ENCODE peak calls at places on chromosomes 4 and X, in nine cellular contexts. T is tibial nerve, V is SK-N-SH, E is ovary, B is stomach, Z is K562, M is GM12878, H is upper lobe of left lung, Y is transverse colon. I is an unnamed sample.

GRCh38 chr4:38150021-38150671 is 189.9 kb downstream of the PTTG2 start:
- DNase-seq in T (no peak), V (no peak), E (no peak), B (no peak), Z (no peak), M (no peak), H (no peak), Y (no peak), I (no peak)

GRCh38 chrX:1521459-1521956 is 15.5 kb downstream of the P2RY8 start:
- DNase-seq in T (no peak), V (no peak), E (no peak), B (no peak), Z (no peak), M (peak), H (no peak), Y (peak), I (no peak)

GRCh38 chrX:51461053-51462050 is 35.0 kb downstream of the NUDT11 start:
- DNase-seq in T (no peak), V (peak), E (no peak), B (no peak), Z (peak), M (no peak), H (no peak), Y (no peak), I (no peak)

GRCh38 chr4:152729466-152729865 is 49.7 kb upstream of the TMEM154 start:
- DNase-seq in T (no peak), V (no peak), E (no peak), B (no peak), Z (no peak), M (no peak), H (no peak), Y (no peak), I (no peak)

GRCh38 chrX:17377795-17378194 is 2.8 kb downstream of the NHS start:
- DNase-seq in T (no peak), V (no peak), E (no peak), B (no peak), Z (no peak), M (no peak), H (no peak), Y (no peak), I (no peak)

GRCh38 chrX:33908074-33908473 is 224.0 kb downstream of the FAM47A start:
- DNase-seq in T (no peak), V (no peak), E (no peak), B (no peak), Z (no peak), M (no peak), H (no peak), Y (no peak), I (no peak)

GRCh38 chr4:86959588-86960500 is 25.0 kb downstream of the AFF1 start:
- DNase-seq in T (no peak), V (no peak), E (no peak), B (no peak), Z (no peak), M (no peak), H (no peak), Y (no peak), I (no peak)

GRCh38 chrX:103681443-103681842 is 5.1 kb downstream of the MORF4L2 start:
- DNase-seq in T (no peak), V (no peak), E (no peak), B (no peak), Z (no peak), M (no peak), H (no peak), Y (no peak), I (no peak)

GRCh38 chrX:75303795-75304194 is 29.9 kb downstream of the UPRT start:
- DNase-seq in T (no peak), V (no peak), E (no peak), B (no peak), Z (no peak), M (no peak), H (no peak), Y (no peak), I (no peak)

GRCh38 chr4:67892253-67892652 is 8.5 kb upstream of the TMPRSS11D start:
- DNase-seq in T (no peak), V (no peak), E (no peak), B (no peak), Z (no peak), M (no peak), H (no peak), Y (no peak), I (no peak)

GRCh38 chr4:142567620-142568451 is 278.3 kb downstream of the INPP4B start:
- DNase-seq in T (no peak), V (no peak), E (no peak), B (peak), Z (no peak), M (peak), H (no peak), Y (peak), I (no peak)

GRCh38 chr4:25844957-25845712 is 17.7 kb downstream of the SEL1L3 start:
- DNase-seq in T (no peak), V (no peak), E (no peak), B (no peak), Z (no peak), M (no peak), H (no peak), Y (no peak), I (no peak)

GRCh38 chrX:38052096-38052495 is 45.7 kb downstream of the SYTL5 start:
- DNase-seq in T (no peak), V (no peak), E (no peak), B (no peak), Z (no peak), M (no peak), H (no peak), Y (no peak), I (no peak)

GRCh38 chr4:162010362-162010761 is 153.4 kb downstream of the FSTL5 start:
- DNase-seq in T (no peak), V (no peak), E (no peak), B (no peak), Z (no peak), M (no peak), H (no peak), Y (no peak), I (no peak)

GRCh38 chrX:51891821-51892551 is 1.4 kb upstream of the MAGED1 start:
- DNase-seq in T (peak), V (peak), E (no peak), B (no peak), Z (no peak), M (no peak), H (no peak), Y (no peak), I (no peak)

GRCh38 chr4:95761441-95761840 is 78.5 kb upstream of the PDHA2 start:
- DNase-seq in T (no peak), V (no peak), E (no peak), B (no peak), Z (no peak), M (no peak), H (no peak), Y (no peak), I (no peak)

GRCh38 chr4:122663814-122664610 is 43.1 kb upstream of the IL21 start:
- DNase-seq in T (no peak), V (no peak), E (no peak), B (no peak), Z (no peak), M (no peak), H (no peak), Y (no peak), I (no peak)

GRCh38 chrX:154750301-154751120 is at the start of gene GAB3:
- DNase-seq in T (no peak), V (peak), E (peak), B (peak), Z (peak), M (no peak), H (peak), Y (peak), I (no peak)

GRCh38 chrX:109742722-109743121 is 9.7 kb upstream of the ACSL4 start:
- DNase-seq in T (no peak), V (no peak), E (no peak), B (no peak), Z (no peak), M (no peak), H (no peak), Y (no peak), I (no peak)

GRCh38 chrX:45714864-45715263 is 514.2 kb upstream of the DIPK2B start:
- DNase-seq in T (no peak), V (no peak), E (no peak), B (no peak), Z (no peak), M (peak), H (no peak), Y (peak), I (no peak)

GRCh38 chrX:24026403-24026801 is 584 bp downstream of the KLHL15 start:
- DNase-seq in T (no peak), V (peak), E (no peak), B (no peak), Z (no peak), M (no peak), H (no peak), Y (no peak), I (no peak)

GRCh38 chr4:150211016-150211415 is 132.8 kb downstream of the DCLK2 start:
- DNase-seq in T (no peak), V (no peak), E (no peak), B (peak), Z (no peak), M (no peak), H (no peak), Y (no peak), I (no peak)

GRCh38 chrX:42996861-42997260 is 218.9 kb upstream of the PPP1R2C start:
- DNase-seq in T (no peak), V (no peak), E (no peak), B (no peak), Z (no peak), M (no peak), H (no peak), Y (no peak), I (no peak)

GRCh38 chrX:119502727-119503483 is 34.7 kb downstream of the SLC25A5 start:
- DNase-seq in T (no peak), V (no peak), E (no peak), B (peak), Z (no peak), M (no peak), H (no peak), Y (peak), I (no peak)

GRCh38 chr4:61527886-61528285 is 327.8 kb downstream of the ADGRL3 start:
- DNase-seq in T (no peak), V (no peak), E (no peak), B (no peak), Z (no peak), M (no peak), H (no peak), Y (no peak), I (no peak)

GRCh38 chrX:39821011-39821708 is 276.6 kb downstream of the BCOR start:
- DNase-seq in T (peak), V (peak), E (peak), B (no peak), Z (no peak), M (no peak), H (peak), Y (no peak), I (no peak)

GRCh38 chr4:150244600-150244999 is 166.4 kb downstream of the DCLK2 start:
- DNase-seq in T (no peak), V (no peak), E (no peak), B (no peak), Z (no peak), M (no peak), H (no peak), Y (no peak), I (no peak)

GRCh38 chr4:59570850-59571476 is 1629.2 kb upstream of the ADGRL3 start:
- DNase-seq in T (no peak), V (no peak), E (no peak), B (no peak), Z (no peak), M (peak), H (no peak), Y (no peak), I (no peak)

GRCh38 chr4:25792200-25792791 is 70.5 kb downstream of the SEL1L3 start:
- DNase-seq in T (no peak), V (peak), E (no peak), B (peak), Z (peak), M (no peak), H (no peak), Y (peak), I (no peak)

GRCh38 chrX:77962068-77962902 is 7.2 kb downstream of the PGAM4 start:
- DNase-seq in T (no peak), V (no peak), E (no peak), B (no peak), Z (no peak), M (no peak), H (no peak), Y (no peak), I (no peak)

GRCh38 chr4:95402299-95402698 is 146.5 kb downstream of the UNC5C start:
- DNase-seq in T (no peak), V (no peak), E (no peak), B (no peak), Z (no peak), M (no peak), H (no peak), Y (no peak), I (no peak)

GRCh38 chrX:149021164-149021563 is 483.9 kb downstream of the IDS start:
- DNase-seq in T (no peak), V (no peak), E (no peak), B (no peak), Z (no peak), M (no peak), H (no peak), Y (no peak), I (no peak)

GRCh38 chr4:150573534-150573933 is 8.4 kb upstream of the MAB21L2 start:
- DNase-seq in T (no peak), V (no peak), E (no peak), B (no peak), Z (no peak), M (no peak), H (no peak), Y (no peak), I (no peak)

GRCh38 chr4:64105903-64106302 is 303.3 kb downstream of the TECRL start:
- DNase-seq in T (no peak), V (no peak), E (no peak), B (no peak), Z (no peak), M (no peak), H (no peak), Y (no peak), I (no peak)

GRCh38 chr4:8542776-8543525 is 37.2 kb upstream of the GPR78 start:
- DNase-seq in T (no peak), V (no peak), E (no peak), B (no peak), Z (no peak), M (no peak), H (no peak), Y (no peak), I (no peak)

DNA sequence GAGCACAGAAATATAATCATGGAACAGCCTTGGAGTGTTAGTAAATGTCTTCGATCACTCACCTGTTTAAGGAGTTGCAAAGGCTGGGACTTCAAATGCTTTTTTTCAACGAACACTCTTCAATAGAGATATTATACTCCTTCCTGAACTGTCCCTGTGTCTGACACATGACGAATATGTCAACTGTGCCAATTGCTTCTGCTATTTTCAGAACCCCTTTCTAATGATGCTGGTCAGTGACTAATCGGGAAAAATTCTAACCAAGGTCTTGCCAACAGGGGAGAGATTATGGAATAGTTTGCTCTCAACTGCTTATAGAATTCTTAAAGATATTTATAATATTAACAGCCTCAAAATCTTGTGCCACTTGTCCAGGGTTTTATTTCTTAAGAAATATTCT is 8.5 kb upstream of the KLHL34 start:
- DNase-seq in T (no peak), V (no peak), E (no peak), B (no peak), Z (no peak), M (no peak), H (no peak), Y (no peak), I (no peak)
- TF ChIP-seq EP300 in T (no peak), V (no peak), E (no peak), B (no peak), Z (no peak), M (no peak), H (no peak), Y (no peak), I (no peak)

GRCh38 chrX:65196758-65197371 is 220.6 kb upstream of the ZC4H2 start:
- DNase-seq in T (peak), V (no peak), E (no peak), B (peak), Z (no peak), M (no peak), H (peak), Y (peak), I (no peak)
- TF ChIP-seq EP300 in T (no peak), V (no peak), E (no peak), B (no peak), Z (no peak), M (no peak), H (no peak), Y (no peak), I (no peak)

DNA sequence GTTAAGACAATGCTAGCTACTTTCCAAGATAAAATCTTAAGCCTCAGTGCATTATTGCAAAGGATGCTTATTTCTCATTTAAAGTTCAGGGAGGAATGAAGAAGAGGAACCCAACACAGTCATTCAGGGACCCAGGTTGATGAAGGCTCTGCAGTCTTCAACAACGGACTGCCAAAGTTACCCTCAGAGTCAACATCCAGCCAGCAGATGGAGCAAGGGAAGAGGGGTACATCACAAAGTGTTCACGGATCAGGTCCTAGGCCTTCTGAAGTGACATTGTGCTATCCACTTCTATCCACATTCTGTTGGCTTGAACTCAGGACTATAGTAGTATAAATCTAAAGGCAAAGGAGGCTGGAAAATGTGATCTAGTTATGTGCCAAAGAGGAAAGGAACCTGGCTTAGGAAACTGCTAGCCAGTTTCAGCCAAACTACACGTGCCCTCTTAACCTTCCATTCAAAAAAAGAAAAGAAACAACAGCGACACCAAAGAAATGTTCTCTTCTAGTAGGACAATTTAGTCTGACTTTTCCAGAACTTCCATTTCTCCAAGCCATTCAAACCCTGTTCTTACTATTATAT is 28.8 kb downstream of the NKX6-1 start:
- DNase-seq in T (no peak), V (no peak), E (no peak), B (no peak), Z (no peak), M (no peak), H (no peak), Y (no peak), I (no peak)
- TF ChIP-seq EP300 in T (no peak), V (no peak), E (no peak), B (no peak), Z (no peak), M (no peak), H (no peak), Y (no peak), I (no peak)

GRCh38 chr4:15719506-15719905 is 16.6 kb downstream of the BST1 start:
- DNase-seq in T (no peak), V (no peak), E (no peak), B (no peak), Z (no peak), M (no peak), H (no peak), Y (no peak), I (no peak)

GRCh38 chr4:15717126-15717525 is 14.3 kb downstream of the BST1 start:
- DNase-seq in T (no peak), V (no peak), E (no peak), B (no peak), Z (no peak), M (no peak), H (no peak), Y (no peak), I (no peak)

GRCh38 chr4:15718465-15718864 is 15.6 kb downstream of the BST1 start:
- DNase-seq in T (no peak), V (no peak), E (no peak), B (no peak), Z (no peak), M (no peak), H (peak), Y (no peak), I (no peak)

GRCh38 chr4:15718959-15719358 is 16.1 kb downstream of the BST1 start:
- DNase-seq in T (no peak), V (no peak), E (no peak), B (no peak), Z (no peak), M (no peak), H (no peak), Y (no peak), I (no peak)

DNA sequence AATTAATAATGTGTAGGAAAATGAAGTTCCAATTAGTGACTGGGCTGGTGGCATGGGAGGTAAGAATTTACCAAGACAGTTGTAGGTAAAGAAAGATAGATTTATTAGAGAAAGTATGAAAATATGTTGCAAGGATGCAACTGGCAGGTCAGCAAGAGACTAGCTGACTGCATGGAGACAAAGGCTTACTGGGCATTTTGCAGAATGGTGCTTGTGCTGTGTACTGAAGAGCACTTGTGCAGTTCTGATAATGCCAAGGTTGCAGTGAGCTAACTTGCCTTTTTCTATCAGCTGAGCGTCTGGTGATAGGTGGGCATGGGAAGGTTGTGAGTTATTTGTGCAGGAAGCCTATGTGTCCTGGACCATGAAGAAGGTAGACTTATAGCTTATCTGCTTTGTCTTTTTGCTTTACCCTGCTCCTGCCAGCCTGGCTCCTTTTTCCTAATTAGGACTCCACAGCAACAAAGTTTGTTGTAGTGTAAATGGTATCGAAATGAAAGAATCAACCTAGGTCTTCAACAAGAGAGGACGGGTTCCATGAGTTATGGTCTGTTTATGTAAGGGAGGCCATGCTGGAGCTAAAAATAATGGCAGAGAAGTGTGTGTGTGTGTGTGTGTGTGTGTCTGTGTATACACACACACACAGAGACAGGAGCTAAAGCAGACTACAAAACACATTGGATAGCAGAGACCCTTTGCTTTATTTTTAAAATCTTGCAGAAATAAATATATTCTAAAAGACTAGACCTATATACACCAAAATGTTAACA is 15.0 kb downstream of the BST1 start:
- DNase-seq in T (no peak), V (no peak), E (no peak), B (no peak), Z (no peak), M (no peak), H (no peak), Y (no peak), I (no peak)
- TF ChIP-seq EP300 in T (no peak), V (no peak), E (no peak), B (no peak), Z (no peak), M (no peak), H (no peak), Y (no peak), I (no peak)

DNA sequence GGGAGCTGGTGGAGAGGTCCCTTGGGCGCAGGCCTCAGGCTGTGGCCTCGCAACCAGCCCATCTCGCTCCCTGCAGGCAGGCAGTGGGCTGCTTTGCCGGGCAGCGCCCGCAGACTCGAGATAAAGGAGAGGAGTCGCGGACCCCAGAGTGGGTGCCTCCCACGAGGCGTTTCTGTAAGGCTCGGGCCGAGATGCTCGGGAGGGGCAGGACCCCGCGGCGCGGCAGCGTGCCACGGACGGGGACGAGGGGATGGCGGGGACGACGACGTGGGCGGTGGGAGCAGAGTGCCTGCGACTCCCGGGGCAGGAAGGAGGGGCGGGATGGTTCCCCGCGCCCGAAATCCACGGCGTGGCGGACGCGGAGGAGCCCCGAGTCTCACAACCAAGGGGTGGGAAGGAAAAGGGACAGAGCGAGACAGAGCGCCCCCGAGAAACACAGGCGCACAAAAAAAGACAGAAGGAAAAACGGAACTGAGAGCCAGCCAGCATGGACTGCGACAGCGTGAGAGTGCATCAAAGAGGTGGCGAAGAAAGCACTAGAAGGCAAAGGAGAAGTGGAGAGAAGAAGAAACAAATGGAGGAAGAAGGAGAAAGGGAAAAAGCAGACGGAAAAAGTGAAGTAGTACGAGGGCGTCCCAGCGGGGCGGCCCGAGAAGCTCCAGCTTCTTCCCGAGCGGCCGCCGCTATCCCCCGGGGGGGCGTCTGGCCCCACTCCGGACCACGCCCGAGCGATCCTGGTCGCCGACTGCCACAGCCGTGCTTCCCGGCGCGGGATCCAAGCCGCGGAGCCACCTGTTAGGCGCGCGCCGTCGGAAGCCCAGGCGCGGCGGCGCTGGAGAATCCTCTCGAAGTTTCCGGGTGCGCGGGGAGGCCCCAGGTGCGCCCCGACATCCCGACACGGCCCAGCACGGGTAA is 1.5 kb downstream of the BEND4 start:
- DNase-seq in T (no peak), V (peak), E (no peak), B (no peak), Z (no peak), M (no peak), H (peak), Y (peak), I (no peak)
- TF ChIP-seq EP300 in T (no peak), V (no peak), E (no peak), B (no peak), Z (no peak), M (no peak), H (no peak), Y (no peak), I (no peak)